ENCODE peak calls at places on chromosome X, in six cellular contexts. One of them, this sample, is unnamed.

GRCh38 chrX:104370089-104370488 is 115.4 kb upstream of the ESX1 start:
- DNase-seq in IMR-90: no peak
- DNase-seq in neural crest cell: no peak
- DNase-seq in choroid plexus epithelial cell: peak
- DNase-seq in psoas muscle: no peak
- DNase-seq in B cell: no peak
- DNase-seq in this sample: no peak

GRCh38 chrX:119672252-119672825 is 20.6 kb downstream of the SEPTIN6 start:
- DNase-seq in IMR-90: peak
- DNase-seq in neural crest cell: no peak
- DNase-seq in choroid plexus epithelial cell: peak
- DNase-seq in psoas muscle: no peak
- DNase-seq in B cell: no peak
- DNase-seq in this sample: no peak

GRCh38 chrX:12065251-12065650 is 73.0 kb upstream of the FRMPD4 start:
- DNase-seq in IMR-90: peak
- DNase-seq in neural crest cell: no peak
- DNase-seq in choroid plexus epithelial cell: peak
- DNase-seq in psoas muscle: no peak
- DNase-seq in B cell: no peak
- DNase-seq in this sample: no peak

GRCh38 chrX:81174286-81174685 is 27.4 kb downstream of the HMGN5 start:
- DNase-seq in IMR-90: peak
- DNase-seq in neural crest cell: no peak
- DNase-seq in choroid plexus epithelial cell: peak
- DNase-seq in psoas muscle: no peak
- DNase-seq in B cell: no peak
- DNase-seq in this sample: no peak

GRCh38 chrX:10926404-10926803 is 184.7 kb upstream of the HCCS start:
- DNase-seq in IMR-90: no peak
- DNase-seq in neural crest cell: no peak
- DNase-seq in choroid plexus epithelial cell: peak
- DNase-seq in psoas muscle: no peak
- DNase-seq in B cell: no peak
- DNase-seq in this sample: no peak

GRCh38 chrX:7889138-7889537 is 38.1 kb downstream of the PNPLA4 start:
- DNase-seq in IMR-90: no peak
- DNase-seq in neural crest cell: no peak
- DNase-seq in choroid plexus epithelial cell: no peak
- DNase-seq in psoas muscle: no peak
- DNase-seq in B cell: no peak
- DNase-seq in this sample: no peak

GRCh38 chrX:113353134-113353533 is 512.5 kb upstream of the AMOT start:
- DNase-seq in IMR-90: no peak
- DNase-seq in neural crest cell: no peak
- DNase-seq in choroid plexus epithelial cell: no peak
- DNase-seq in psoas muscle: no peak
- DNase-seq in B cell: no peak
- DNase-seq in this sample: no peak

GRCh38 chrX:17192111-17192510 is 182.9 kb upstream of the NHS start:
- DNase-seq in IMR-90: no peak
- DNase-seq in neural crest cell: no peak
- DNase-seq in choroid plexus epithelial cell: no peak
- DNase-seq in psoas muscle: no peak
- DNase-seq in B cell: no peak
- DNase-seq in this sample: no peak

GRCh38 chrX:125319646-125320521 is at the start of gene TEX13C:
- DNase-seq in IMR-90: no peak
- DNase-seq in neural crest cell: no peak
- DNase-seq in choroid plexus epithelial cell: no peak
- DNase-seq in psoas muscle: no peak
- DNase-seq in B cell: no peak
- DNase-seq in this sample: no peak

GRCh38 chrX:38305971-38306370 is 21.3 kb downstream of the RPGR start:
- DNase-seq in IMR-90: no peak
- DNase-seq in neural crest cell: no peak
- DNase-seq in choroid plexus epithelial cell: peak
- DNase-seq in psoas muscle: no peak
- DNase-seq in B cell: no peak
- DNase-seq in this sample: no peak

GRCh38 chrX:74449322-74449936 is 28.1 kb downstream of the SLC16A2 start:
- DNase-seq in IMR-90: peak
- DNase-seq in neural crest cell: no peak
- DNase-seq in choroid plexus epithelial cell: peak
- DNase-seq in psoas muscle: no peak
- DNase-seq in B cell: no peak
- DNase-seq in this sample: no peak

GRCh38 chrX:67546496-67547423 is 2.9 kb downstream of the AR start:
- DNase-seq in IMR-90: no peak
- DNase-seq in neural crest cell: no peak
- DNase-seq in choroid plexus epithelial cell: no peak
- DNase-seq in psoas muscle: peak
- DNase-seq in B cell: peak
- DNase-seq in this sample: no peak

GRCh38 chrX:15107367-15107988 is 162.4 kb downstream of the ASB9 start:
- DNase-seq in IMR-90: no peak
- DNase-seq in neural crest cell: no peak
- DNase-seq in choroid plexus epithelial cell: no peak
- DNase-seq in psoas muscle: no peak
- DNase-seq in B cell: no peak
- DNase-seq in this sample: no peak

GRCh38 chrX:20063153-20063552 is 53.6 kb downstream of the MAP7D2 start:
- DNase-seq in IMR-90: no peak
- DNase-seq in neural crest cell: no peak
- DNase-seq in choroid plexus epithelial cell: no peak
- DNase-seq in psoas muscle: no peak
- DNase-seq in B cell: no peak
- DNase-seq in this sample: no peak

GRCh38 chrX:20066968-20067708 is 49.6 kb downstream of the MAP7D2 start:
- DNase-seq in IMR-90: peak
- DNase-seq in neural crest cell: no peak
- DNase-seq in choroid plexus epithelial cell: peak
- DNase-seq in psoas muscle: no peak
- DNase-seq in B cell: peak
- DNase-seq in this sample: no peak

GRCh38 chrX:20060961-20061868 is 55.5 kb downstream of the MAP7D2 start:
- DNase-seq in IMR-90: no peak
- DNase-seq in neural crest cell: no peak
- DNase-seq in choroid plexus epithelial cell: no peak
- DNase-seq in psoas muscle: no peak
- DNase-seq in B cell: peak
- DNase-seq in this sample: peak

GRCh38 chrX:20061869-20062254 is 54.8 kb downstream of the MAP7D2 start:
- DNase-seq in IMR-90: peak
- DNase-seq in neural crest cell: no peak
- DNase-seq in choroid plexus epithelial cell: peak
- DNase-seq in psoas muscle: no peak
- DNase-seq in B cell: no peak
- DNase-seq in this sample: no peak

DNA sequence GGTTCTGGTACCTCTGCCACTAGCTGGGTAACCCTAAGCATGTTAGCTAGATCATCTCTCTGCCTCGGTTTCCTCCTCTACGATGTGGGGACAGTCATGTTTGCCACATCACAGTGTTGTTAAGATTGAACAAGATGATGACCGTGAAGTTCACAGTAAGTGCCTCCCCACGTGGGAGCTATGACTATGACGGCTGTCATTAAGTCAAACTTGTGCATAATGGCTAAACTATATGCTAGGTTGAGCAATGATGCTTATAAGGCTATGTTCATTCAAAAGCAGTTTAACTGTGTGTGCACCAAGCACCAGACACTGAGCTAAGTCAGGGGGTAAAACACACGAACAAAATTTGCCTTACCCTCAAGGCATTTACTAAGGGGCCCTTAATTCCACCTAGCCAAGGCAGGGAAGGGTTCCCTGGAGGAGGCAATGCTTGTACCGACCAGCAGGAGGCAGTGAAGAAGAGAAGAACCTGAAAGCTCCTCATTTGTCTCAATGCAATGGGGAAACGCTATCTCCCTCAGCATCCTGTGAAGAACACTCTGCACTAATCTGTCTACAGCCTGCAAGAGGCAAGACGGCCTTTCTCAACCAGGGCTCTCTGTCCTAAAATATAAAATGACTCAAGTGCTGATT is 52.9 kb downstream of the MAP7D2 start:
- DNase-seq in IMR-90: peak
- DNase-seq in neural crest cell: no peak
- DNase-seq in choroid plexus epithelial cell: no peak
- DNase-seq in psoas muscle: no peak
- DNase-seq in B cell: no peak
- DNase-seq in this sample: no peak
- TF ChIP-seq CTCF in IMR-90: no peak
- TF ChIP-seq CTCF in neural crest cell: peak
- TF ChIP-seq CTCF in choroid plexus epithelial cell: peak
- TF ChIP-seq CTCF in psoas muscle: peak
- TF ChIP-seq CTCF in B cell: peak
- TF ChIP-seq CTCF in this sample: no peak

DNA sequence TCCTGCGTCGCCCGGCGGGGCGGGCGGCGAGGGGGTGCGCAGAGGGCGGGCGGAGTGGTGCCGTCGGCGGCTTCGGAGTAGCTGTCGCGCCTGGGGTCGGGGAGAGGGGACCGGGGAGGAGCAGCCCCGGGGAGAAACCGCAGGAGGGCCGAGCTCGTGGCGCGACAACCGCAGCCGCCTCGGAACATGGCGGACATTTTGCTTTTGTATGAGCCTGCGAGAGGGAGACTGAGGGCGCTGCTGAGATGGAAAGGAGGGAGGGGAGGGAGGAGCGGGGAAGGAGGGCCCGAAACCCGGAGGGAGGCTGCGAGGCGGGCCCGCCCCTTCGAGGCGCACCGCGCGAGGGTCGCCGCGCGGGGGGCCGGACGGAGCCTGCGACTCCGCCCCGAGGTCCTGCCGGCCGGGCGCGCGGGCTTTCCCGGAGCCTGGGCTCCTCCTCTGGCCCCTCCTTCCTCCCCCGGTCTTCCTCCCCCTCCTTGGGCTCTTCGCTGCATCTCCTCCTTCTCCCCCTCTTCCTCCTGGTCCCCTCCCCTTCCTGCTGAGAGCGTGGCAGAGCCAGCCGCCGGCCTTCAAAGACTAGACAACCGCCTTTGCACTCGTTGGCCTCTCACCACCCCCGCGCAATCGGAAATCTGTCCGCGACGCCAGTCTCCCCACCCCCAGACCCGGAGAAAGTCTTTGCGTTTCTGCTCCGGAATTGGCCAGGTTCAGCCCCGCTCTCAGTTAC is 1.1 kb downstream of the INTS6L start:
- DNase-seq in IMR-90: peak
- DNase-seq in neural crest cell: peak
- DNase-seq in choroid plexus epithelial cell: peak
- DNase-seq in psoas muscle: peak
- DNase-seq in B cell: peak
- DNase-seq in this sample: peak
- TF ChIP-seq CTCF in IMR-90: no peak
- TF ChIP-seq CTCF in neural crest cell: no peak
- TF ChIP-seq CTCF in choroid plexus epithelial cell: peak
- TF ChIP-seq CTCF in psoas muscle: no peak
- TF ChIP-seq CTCF in B cell: no peak
- TF ChIP-seq CTCF in this sample: no peak

GRCh38 chrX:69995400-69996101 is 54.2 kb downstream of the AWAT2 start:
- DNase-seq in IMR-90: no peak
- DNase-seq in neural crest cell: no peak
- DNase-seq in choroid plexus epithelial cell: no peak
- DNase-seq in psoas muscle: no peak
- DNase-seq in B cell: no peak
- DNase-seq in this sample: no peak
- TF ChIP-seq CTCF in IMR-90: no peak
- TF ChIP-seq CTCF in neural crest cell: no peak
- TF ChIP-seq CTCF in choroid plexus epithelial cell: no peak
- TF ChIP-seq CTCF in psoas muscle: no peak
- TF ChIP-seq CTCF in B cell: no peak
- TF ChIP-seq CTCF in this sample: no peak

GRCh38 chrX:107272431-107272921 is 66.1 kb downstream of the DNAAF6 start:
- DNase-seq in IMR-90: no peak
- DNase-seq in neural crest cell: no peak
- DNase-seq in choroid plexus epithelial cell: peak
- DNase-seq in psoas muscle: no peak
- DNase-seq in B cell: no peak
- DNase-seq in this sample: peak
- TF ChIP-seq CTCF in IMR-90: no peak
- TF ChIP-seq CTCF in neural crest cell: peak
- TF ChIP-seq CTCF in choroid plexus epithelial cell: no peak
- TF ChIP-seq CTCF in psoas muscle: no peak
- TF ChIP-seq CTCF in B cell: no peak
- TF ChIP-seq CTCF in this sample: no peak

DNA sequence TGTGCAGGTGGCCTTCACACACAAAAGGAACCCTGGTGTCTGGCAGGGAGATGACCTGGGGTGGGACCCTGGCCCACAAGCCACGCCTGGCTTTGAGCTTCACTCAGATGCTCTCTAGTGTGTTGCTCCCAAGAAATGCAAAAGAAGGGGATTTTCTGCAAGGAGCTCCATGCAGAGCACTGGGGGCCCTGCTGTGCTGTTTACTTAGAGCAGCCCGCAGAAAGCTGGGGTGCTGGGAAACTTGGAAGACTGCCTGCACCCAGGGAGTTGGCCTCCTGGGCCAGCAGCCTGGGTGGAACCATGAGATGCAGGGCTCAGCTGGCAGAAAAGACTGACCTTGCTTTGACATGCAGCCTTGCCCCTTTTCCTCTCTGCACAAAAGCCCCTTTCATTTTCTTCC is 613.1 kb downstream of the BCOR start:
- DNase-seq in IMR-90: no peak
- DNase-seq in neural crest cell: no peak
- DNase-seq in choroid plexus epithelial cell: peak
- DNase-seq in psoas muscle: no peak
- DNase-seq in B cell: no peak
- DNase-seq in this sample: no peak
- TF ChIP-seq CTCF in IMR-90: no peak
- TF ChIP-seq CTCF in neural crest cell: no peak
- TF ChIP-seq CTCF in choroid plexus epithelial cell: no peak
- TF ChIP-seq CTCF in psoas muscle: no peak
- TF ChIP-seq CTCF in B cell: no peak
- TF ChIP-seq CTCF in this sample: no peak

GRCh38 chrX:132618810-132619209 is 130.0 kb upstream of the MBNL3 start:
- DNase-seq in IMR-90: no peak
- DNase-seq in neural crest cell: no peak
- DNase-seq in choroid plexus epithelial cell: no peak
- DNase-seq in psoas muscle: no peak
- DNase-seq in B cell: no peak
- DNase-seq in this sample: no peak

GRCh38 chrX:132613801-132614200 is 125.0 kb upstream of the MBNL3 start:
- DNase-seq in IMR-90: no peak
- DNase-seq in neural crest cell: no peak
- DNase-seq in choroid plexus epithelial cell: no peak
- DNase-seq in psoas muscle: no peak
- DNase-seq in B cell: no peak
- DNase-seq in this sample: no peak

GRCh38 chrX:132612990-132613564 is 124.2 kb upstream of the MBNL3 start:
- DNase-seq in IMR-90: peak
- DNase-seq in neural crest cell: peak
- DNase-seq in choroid plexus epithelial cell: peak
- DNase-seq in psoas muscle: peak
- DNase-seq in B cell: no peak
- DNase-seq in this sample: peak

GRCh38 chrX:132614297-132614696 is 125.5 kb upstream of the MBNL3 start:
- DNase-seq in IMR-90: no peak
- DNase-seq in neural crest cell: no peak
- DNase-seq in choroid plexus epithelial cell: peak
- DNase-seq in psoas muscle: no peak
- DNase-seq in B cell: no peak
- DNase-seq in this sample: no peak

GRCh38 chrX:132615396-132616131 is 126.7 kb upstream of the MBNL3 start:
- DNase-seq in IMR-90: peak
- DNase-seq in neural crest cell: peak
- DNase-seq in choroid plexus epithelial cell: peak
- DNase-seq in psoas muscle: no peak
- DNase-seq in B cell: no peak
- DNase-seq in this sample: peak
- TF ChIP-seq CTCF in IMR-90: peak
- TF ChIP-seq CTCF in neural crest cell: peak
- TF ChIP-seq CTCF in choroid plexus epithelial cell: peak
- TF ChIP-seq CTCF in psoas muscle: peak
- TF ChIP-seq CTCF in B cell: peak
- TF ChIP-seq CTCF in this sample: peak

GRCh38 chrX:101759000-101759399 is 99.3 kb upstream of the ARMCX2 start:
- DNase-seq in IMR-90: peak
- DNase-seq in neural crest cell: peak
- DNase-seq in choroid plexus epithelial cell: peak
- DNase-seq in psoas muscle: no peak
- DNase-seq in B cell: no peak
- DNase-seq in this sample: no peak
- TF ChIP-seq CTCF in IMR-90: peak
- TF ChIP-seq CTCF in neural crest cell: peak
- TF ChIP-seq CTCF in choroid plexus epithelial cell: peak
- TF ChIP-seq CTCF in psoas muscle: peak
- TF ChIP-seq CTCF in B cell: peak
- TF ChIP-seq CTCF in this sample: no peak

This sample was measured in glutamatergic neuron.